ENCODE peak calls at places on chromosomes 6 and 20, in eight cellular contexts. O is adrenal gland, J is HS-5, S is caudate nucleus, X is NCI-H2081 treated with DMSO at 0.1 percent for 48 hours, A is frontal cortex, Y is lung, G is DMS153. P is an unnamed sample.

GRCh38 chr6:109340811-109341210 is 41.5 kb downstream of the CD164 start:
- DNase-seq in X (no peak), G (no peak), J (no peak), O (no peak), A (no peak), Y (no peak), S (no peak), P (no peak)

GRCh38 chr6:113120214-113120576 is 737.0 kb upstream of the MARCKS start:
- DNase-seq in A (no peak), X (no peak), J (no peak), S (no peak), G (no peak), Y (no peak), O (no peak), P (no peak)

GRCh38 chr6:149284904-149285303 is 32.6 kb upstream of the TAB2 start:
- DNase-seq in G (no peak), S (no peak), Y (no peak), O (no peak), A (no peak), J (no peak), X (no peak), P (no peak)

GRCh38 chr20:17421493-17421892 is 109.7 kb downstream of the BFSP1 start:
- DNase-seq in Y (no peak), X (no peak), S (no peak), A (no peak), J (no peak), O (no peak), G (no peak), P (no peak)

GRCh38 chr20:62352402-62353288 is 14.5 kb downstream of the LAMA5 start:
- DNase-seq in O (peak), J (no peak), S (peak), Y (no peak), A (peak), X (no peak), G (no peak), P (no peak)

GRCh38 chr20:56628873-56629463 is at the start of gene TFAP2C:
- DNase-seq in S (no peak), O (peak), X (no peak), J (no peak), A (peak), G (peak), Y (peak), P (peak)

GRCh38 chr20:54646156-54646517 is 170.7 kb downstream of the DOK5 start:
- DNase-seq in Y (no peak), O (no peak), J (no peak), X (no peak), S (no peak), G (no peak), A (no peak), P (no peak)

GRCh38 chr6:164612731-164613130 is 696.7 kb downstream of the C6orf118 start:
- DNase-seq in O (no peak), S (no peak), Y (no peak), J (no peak), A (no peak), G (no peak), X (no peak), P (no peak)

GRCh38 chr20:63335711-63336110 is 25.4 kb downstream of the CHRNA4 start:
- DNase-seq in Y (no peak), S (no peak), G (no peak), X (no peak), A (no peak), O (peak), J (no peak), P (no peak)

GRCh38 chr20:36856196-36856595 is 19.7 kb upstream of the TLDC2 start:
- DNase-seq in S (no peak), O (peak), Y (no peak), J (no peak), A (no peak), X (no peak), G (no peak), P (no peak)

GRCh38 chr6:150201791-150202329 is 59.0 kb downstream of the PPP1R14C start:
- DNase-seq in Y (no peak), S (no peak), X (no peak), A (no peak), O (no peak), G (no peak), J (no peak), P (no peak)

GRCh38 chr6:161271343-161272019 is 2.4 kb downstream of the AGPAT4 start:
- DNase-seq in X (no peak), O (no peak), S (no peak), Y (no peak), J (no peak), G (no peak), A (no peak), P (no peak)

GRCh38 chr6:143078468-143079324 is 18.0 kb downstream of the AIG1 start:
- DNase-seq in O (no peak), Y (no peak), S (no peak), A (no peak), X (no peak), J (no peak), G (no peak), P (no peak)

GRCh38 chr6:44022671-44023352 is 104.4 kb downstream of the MRPL14 start:
- DNase-seq in O (no peak), J (no peak), G (no peak), S (no peak), X (no peak), Y (no peak), A (no peak), P (no peak)

GRCh38 chr6:84019171-84019570 is 14.4 kb upstream of the MRAP2 start:
- DNase-seq in X (no peak), J (no peak), G (no peak), Y (no peak), O (no peak), A (no peak), S (no peak), P (no peak)

GRCh38 chr20:49979030-49979832 is 3.5 kb upstream of the SNAI1 start:
- DNase-seq in J (no peak), X (no peak), G (peak), A (peak), O (no peak), S (no peak), Y (peak), P (peak)